ENCODE peak calls at places on chromosome 16, in five cellular contexts. Q is lower lobe of right lung; Y is CD8-positive, alpha-beta T cell; J is A549; M is fibroblast of lung. S is an unnamed sample. For H3K4me1, the result is how much of the 10 kb centered on the place peaks cover.

GRCh38 chr16:58938856-58939255 is 204.7 kb upstream of the GOT2 start:
- DNase-seq in J (no peak), Y (no peak), Q (no peak), M (no peak), S (no peak)

GRCh38 chr16:29007865-29008593 is 23.2 kb downstream of the LAT start:
- DNase-seq in Q (no peak), M (peak), J (no peak), Y (no peak), S (no peak)

GRCh38 chr16:55444754-55445485 is 34.1 kb upstream of the MMP2 start:
- DNase-seq in J (no peak), M (no peak), Y (no peak), Q (peak), S (peak)

GRCh38 chr16:89172901-89173628 is 1.5 kb downstream of the CDH15 start:
- DNase-seq in Y (no peak), M (no peak), Q (no peak), J (no peak), S (no peak)

GRCh38 chr16:89422527-89422904 is 67.8 kb downstream of the ANKRD11 start:
- DNase-seq in Q (no peak), M (no peak), J (no peak), Y (no peak), S (no peak)

GRCh38 chr16:13931845-13932244 is 11.9 kb downstream of the ERCC4 start:
- DNase-seq in J (no peak), M (no peak), Y (no peak), Q (no peak), S (no peak)

GRCh38 chr16:88844412-88845118 is 12.2 kb downstream of the GALNS start:
- DNase-seq in Y (no peak), Q (no peak), M (no peak), J (peak), S (no peak)

GRCh38 chr16:56355786-56356275 is 69.5 kb downstream of the AMFR start:
- DNase-seq in Y (no peak), M (no peak), Q (peak), J (no peak), S (peak)

GRCh38 chr16:73082608-73083007 is 34.7 kb upstream of the ZFHX3 start:
- DNase-seq in J (peak), M (peak), Y (no peak), Q (no peak), S (no peak)

GRCh38 chr16:49048557-49048956 is 233.1 kb downstream of the CBLN1 start:
- DNase-seq in Q (no peak), Y (no peak), J (no peak), M (no peak), S (no peak)

GRCh38 chr16:3690470-3690918 is 26.8 kb downstream of the TRAP1 start:
- DNase-seq in J (peak), M (peak), Q (peak), Y (peak), S (peak)

GRCh38 chr16:89973235-89973634 is 24.7 kb downstream of the DEF8 start:
- DNase-seq in J (no peak), M (no peak), Q (no peak), Y (no peak), S (no peak)

GRCh38 chr16:50244140-50244503 is 22.2 kb upstream of the ADCY7 start:
- DNase-seq in Q (no peak), Y (no peak), J (no peak), M (no peak), S (no peak)

GRCh38 chr16:16062023-16062932 is 112.9 kb downstream of the ABCC1 start:
- DNase-seq in Y (no peak), Q (no peak), J (no peak), M (peak), S (no peak)
- TF ChIP-seq CTCF in Y (no peak), Q (no peak), J (no peak), M (no peak), S (no peak)

GRCh38 chr16:85615852-85616607 is 2.9 kb downstream of the GSE1 start:
- DNase-seq in M (peak), J (peak), Q (peak), Y (peak), S (peak)
- H3K4me1 ChIP-seq in M (under half), J (under half), Q (half or more), Y (half or more), S (under half)

GRCh38 chr16:25834101-25834500 is 142.3 kb downstream of the HS3ST4 start:
- DNase-seq in Q (no peak), Y (no peak), M (no peak), J (no peak), S (no peak)

GRCh38 chr16:25841776-25842175 is 150.0 kb downstream of the HS3ST4 start:
- DNase-seq in Q (no peak), J (no peak), Y (no peak), M (no peak), S (no peak)

GRCh38 chr16:25838724-25839186 is 147.0 kb downstream of the HS3ST4 start:
- DNase-seq in M (peak), Q (no peak), J (peak), Y (no peak), S (no peak)
- TF ChIP-seq CTCF in M (peak), Q (peak), J (peak), Y (peak), S (peak)

GRCh38 chr16:2211923-2212347 is 1.3 kb upstream of the BRICD5 start:
- DNase-seq in J (no peak), Y (no peak), M (no peak), Q (peak), S (no peak)
- H3K4me1 ChIP-seq in J (under half), Y (under half), M (under half), Q (under half), S (under half)

GRCh38 chr16:67372664-67373063 is 20.6 kb downstream of the TPPP3 start:
- DNase-seq in Q (no peak), M (peak), J (peak), Y (no peak), S (no peak)
- TF ChIP-seq CTCF in Q (peak), M (peak), J (peak), Y (no peak), S (peak)

GRCh38 chr16:87188104-87188503 is 129.1 kb downstream of the C16orf95 start:
- DNase-seq in Q (no peak), M (no peak), Y (no peak), J (no peak), S (no peak)

GRCh38 chr16:87186876-87187533 is 130.2 kb downstream of the C16orf95 start:
- DNase-seq in Q (no peak), M (no peak), J (no peak), Y (no peak), S (no peak)

GRCh38 chr16:87192418-87193073 is 124.6 kb downstream of the C16orf95 start:
- DNase-seq in Q (no peak), M (no peak), J (no peak), Y (no peak), S (no peak)

GRCh38 chr16:87189426-87189825 is 127.8 kb downstream of the C16orf95 start:
- DNase-seq in Y (no peak), J (no peak), Q (no peak), M (no peak), S (no peak)

GRCh38 chr16:87190288-87191240 is 126.6 kb downstream of the C16orf95 start:
- DNase-seq in Y (no peak), Q (no peak), M (no peak), J (no peak), S (no peak)
- H3K4me1 ChIP-seq in Y (under half), Q (under half), M (under half), J (under half), S (under half)

GRCh38 chr16:27859020-27859419 is 204.5 kb downstream of the GSG1L start:
- DNase-seq in Y (no peak), J (peak), M (no peak), Q (no peak), S (peak)
- TF ChIP-seq CTCF in Y (no peak), J (no peak), M (no peak), Q (no peak), S (no peak)

GRCh38 chr16:82651921-82652601 is 25.3 kb downstream of the CDH13 start:
- DNase-seq in Q (no peak), M (no peak), J (no peak), Y (no peak), S (no peak)
- H3K4me1 ChIP-seq in Q (under half), M (under half), J (under half), Y (half or more), S (under half)

DNA sequence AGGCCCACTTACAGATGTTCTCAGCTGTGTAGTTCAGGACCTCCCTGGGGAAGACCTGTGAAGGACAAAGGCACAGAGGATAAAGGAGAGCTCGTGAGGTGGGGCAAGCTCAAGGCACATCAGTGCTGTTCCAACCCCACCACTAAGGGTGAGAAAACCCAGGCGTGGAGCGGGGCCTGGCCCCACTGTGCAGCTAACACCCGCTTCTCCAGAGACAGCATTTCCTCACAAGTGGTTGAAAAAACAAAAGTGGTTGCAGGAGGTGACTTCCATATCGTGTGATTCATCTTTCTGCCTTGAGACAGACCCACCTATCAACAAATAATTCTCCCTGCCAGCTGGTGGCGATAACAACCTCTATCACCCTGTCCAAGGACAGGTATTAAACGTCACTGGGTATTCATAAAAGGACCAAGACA is 30.0 kb downstream of the SNN start:
- DNase-seq in J (no peak), M (no peak), Y (no peak), Q (no peak), S (no peak)
- TF ChIP-seq CTCF in J (peak), M (no peak), Y (no peak), Q (no peak), S (no peak)

S was measured in upper lobe of right lung.